ENCODE peak calls at places on chromosomes 1 and 21, in seven cellular contexts. Y is NCI-H1105; V is brain pericyte; L is activated T-cell treated with anti-CD3 and anti-CD28 coated beads for 1 hour; O is stimulated activated CD4-positive, alpha-beta T cell treated with anti-CD3 and anti-CD28 coated beads, Interleukin-12 subunit alpha, Interleukin-12 subunit beta, amount 100 ng/mL, for 48 hours; U is CD4-positive, alpha-beta memory T cell; N is ACHN. C is an unnamed sample.
A peak's percentile ranks its signal among the peaks of the same experiment; 100 is the strongest.

GRCh38 chr1:24939657-24940193 is 9.6 kb upstream of the RUNX3 start:
- DNase-seq in N (no peak), V (no peak), Y (no peak), O (no peak), U (no peak), L (no peak), C (no peak)

GRCh38 chr1:92961131-92961895 is at the start of gene DIPK1A:
- DNase-seq in U (peak; percentile 81), N (peak; percentile 74), L (peak; percentile 59), V (no peak), Y (peak; percentile 69), O (peak; percentile 40), C (peak; percentile 77)

GRCh38 chr1:20652300-20652699 is 8.9 kb downstream of the DDOST start:
- DNase-seq in L (no peak), N (no peak), O (no peak), Y (no peak), V (no peak), U (no peak), C (no peak)

GRCh38 chr1:196951711-196952394 is 8.3 kb downstream of the CFHR2 start:
- DNase-seq in V (no peak), N (no peak), U (no peak), O (no peak), L (no peak), Y (no peak), C (no peak)

GRCh38 chr1:245067257-245067656 is 87.5 kb upstream of the KIF26B start:
- DNase-seq in L (no peak), U (no peak), V (no peak), Y (no peak), O (no peak), N (no peak), C (peak; percentile 39)

GRCh38 chr1:185562623-185563359 is 171.4 kb upstream of the HMCN1 start:
- DNase-seq in U (no peak), N (no peak), Y (no peak), V (no peak), L (no peak), O (no peak), C (no peak)

GRCh38 chr1:21865943-21866628 is 54.0 kb downstream of the LDLRAD2 start:
- DNase-seq in U (no peak), V (no peak), L (no peak), N (no peak), O (no peak), Y (no peak), C (no peak)

GRCh38 chr1:16068356-16069270 is 4.8 kb downstream of the FAM131C start:
- DNase-seq in N (peak; percentile 12), L (no peak), O (no peak), V (no peak), U (no peak), Y (no peak), C (no peak)

GRCh38 chr1:169295846-169296245 is 71.8 kb downstream of the NME7 start:
- DNase-seq in Y (no peak), V (no peak), O (no peak), N (no peak), U (no peak), L (no peak), C (no peak)

GRCh38 chr1:98068016-98068415 is 147.2 kb upstream of the DPYD start:
- DNase-seq in L (no peak), N (no peak), Y (no peak), V (no peak), U (no peak), O (no peak), C (no peak)

GRCh38 chr21:32807717-32808380 is 36.3 kb upstream of the PAXBP1 start:
- DNase-seq in L (no peak), N (no peak), Y (no peak), O (no peak), U (no peak), V (no peak), C (peak; percentile 83)

GRCh38 chr1:23745515-23745914 is 2.2 kb downstream of the ELOA start:
- DNase-seq in V (no peak), U (peak; percentile 21), N (peak; percentile 56), L (no peak), Y (peak; percentile 12), O (no peak), C (peak; percentile 46)

GRCh38 chr1:172399369-172400072 is 21.0 kb upstream of the C1orf105 start:
- DNase-seq in V (peak; percentile 38), Y (no peak), L (no peak), O (no peak), N (peak; percentile 67), U (peak; percentile 43), C (peak; percentile 98)

GRCh38 chr1:10795305-10796021 is 983 bp downstream of the CASZ1 start:
- DNase-seq in N (peak; percentile 28), Y (peak; percentile 17), U (no peak), L (no peak), V (no peak), O (no peak), C (no peak)

GRCh38 chr1:183185941-183186490 is at the start of gene LAMC2:
- DNase-seq in L (no peak), O (peak; percentile 8), U (no peak), V (no peak), N (peak; percentile 80), Y (no peak), C (no peak)

GRCh38 chr21:35349378-35350080 is 300.4 kb upstream of the RUNX1 start:
- DNase-seq in N (no peak), V (no peak), Y (no peak), L (no peak), U (no peak), O (no peak), C (peak; percentile 83)

GRCh38 chr1:181592261-181592859 is 109.0 kb downstream of the CACNA1E start:
- DNase-seq in O (no peak), L (no peak), U (no peak), V (no peak), N (no peak), Y (peak; percentile 19), C (no peak)

GRCh38 chr1:160423966-160424365 is 23.6 kb downstream of the VANGL2 start:
- DNase-seq in O (no peak), V (no peak), L (no peak), Y (no peak), N (no peak), U (no peak), C (no peak)

GRCh38 chr21:45869121-45870007 is 112.2 kb upstream of the COL6A1 start:
- DNase-seq in N (no peak), L (no peak), V (no peak), O (no peak), U (no peak), Y (no peak), C (peak; percentile 63)

GRCh38 chr1:2547210-2548067 is 8.7 kb upstream of the TNFRSF14 start:
- DNase-seq in N (peak; percentile 18), V (no peak), Y (no peak), L (no peak), U (peak; percentile 51), O (peak; percentile 41), C (no peak)

GRCh38 chr21:29151937-29152336 is 21.5 kb downstream of the MAP3K7CL start:
- DNase-seq in O (no peak), V (no peak), N (no peak), L (no peak), U (no peak), Y (no peak), C (no peak)

GRCh38 chr1:77282866-77283539 is 1.2 kb downstream of the AK5 start:
- DNase-seq in N (peak; percentile 12), U (peak; percentile 8), L (peak; percentile 6), O (no peak), V (no peak), Y (peak; percentile 13), C (peak; percentile 8)

GRCh38 chr1:63710306-63710705 is 63.5 kb upstream of the ROR1 start:
- DNase-seq in U (no peak), L (no peak), Y (no peak), N (no peak), V (no peak), O (no peak), C (no peak)

GRCh38 chr1:44947060-44947773 is 39.2 kb downstream of the EIF2B3 start:
- DNase-seq in N (no peak), U (no peak), V (peak; percentile 37), Y (peak; percentile 48), L (no peak), O (no peak), C (peak; percentile 88)

C was measured in fibroblast of lung.